ENCODE peak calls at places on chromosome 16, in five cellular contexts. Z is CD8-positive, alpha-beta memory T cell; H is CD4-positive, CD25-positive, alpha-beta regulatory T cell; L is HCT116; B is BJ. G is an unnamed sample. For H3K27me3, the result is how much of the 10 kb centered on the place peaks cover.

GRCh38 chr16:26391833-26392232 is 674.9 kb upstream of the C16orf82 start:
- DNase-seq in Z (no peak), H (no peak), L (no peak), B (no peak), G (no peak)

GRCh38 chr16:51402785-51403184 is 251.7 kb upstream of the SALL1 start:
- DNase-seq in Z (no peak), H (no peak), L (no peak), B (no peak), G (no peak)

GRCh38 chr16:80433617-80434016 is 107.2 kb upstream of the DYNLRB2 start:
- DNase-seq in Z (no peak), H (no peak), L (no peak), B (no peak), G (no peak)

GRCh38 chr16:46607529-46607928 is 13.7 kb downstream of the SHCBP1 start:
- DNase-seq in Z (no peak), H (peak), L (peak), B (no peak), G (no peak)

GRCh38 chr16:87713469-87714229 is 52.1 kb downstream of the KLHDC4 start:
- DNase-seq in Z (peak), H (peak), L (no peak), B (no peak), G (no peak)

GRCh38 chr16:78961464-78961863 is 639.1 kb downstream of the MAF start:
- DNase-seq in Z (no peak), H (no peak), L (no peak), B (no peak), G (no peak)

GRCh38 chr16:11632455-11632921 is 35.8 kb upstream of the SNN start:
- DNase-seq in Z (no peak), H (no peak), L (no peak), B (peak), G (no peak)

GRCh38 chr16:13994239-13995106 is 74.5 kb downstream of the ERCC4 start:
- DNase-seq in Z (no peak), H (no peak), L (no peak), B (no peak), G (no peak)

GRCh38 chr16:46896314-46896968 is 12.3 kb downstream of the GPT2 start:
- DNase-seq in Z (no peak), H (no peak), L (no peak), B (no peak), G (no peak)

GRCh38 chr16:60107920-60108319 is 1373.8 kb upstream of the GOT2 start:
- DNase-seq in Z (no peak), H (no peak), L (no peak), B (no peak), G (no peak)

GRCh38 chr16:35144212-35144932 is 1685.0 kb downstream of the TP53TG3F start:
- DNase-seq in Z (no peak), H (no peak), L (no peak), B (no peak), G (no peak)

GRCh38 chr16:23952128-23953041 is 116.6 kb downstream of the PRKCB start:
- DNase-seq in Z (peak), H (no peak), L (no peak), B (peak), G (no peak)

GRCh38 chr16:4298761-4299522 is 16.9 kb upstream of the GLIS2 start:
- DNase-seq in Z (no peak), H (no peak), L (peak), B (peak), G (no peak)

GRCh38 chr16:89562939-89563338 is 2.5 kb downstream of the RPL13 start:
- DNase-seq in Z (no peak), H (no peak), L (no peak), B (no peak), G (no peak)

GRCh38 chr16:80027007-80027965 is 426.7 kb upstream of the MAF start:
- DNase-seq in Z (no peak), H (peak), L (no peak), B (peak), G (no peak)

GRCh38 chr16:89883346-89884040 is 10.1 kb downstream of the TCF25 start:
- DNase-seq in Z (no peak), H (no peak), L (no peak), B (no peak), G (no peak)

GRCh38 chr16:4599037-4599436 is 15.7 kb downstream of the UBALD1 start:
- DNase-seq in Z (no peak), H (no peak), L (no peak), B (no peak), G (no peak)

GRCh38 chr16:90020838-90021382 is 1.7 kb upstream of the DBNDD1 start:
- DNase-seq in Z (no peak), H (no peak), L (no peak), B (no peak), G (no peak)

GRCh38 chr16:53608094-53608493 is 95.6 kb downstream of the RPGRIP1L start:
- DNase-seq in Z (no peak), H (no peak), L (no peak), B (no peak), G (no peak)

GRCh38 chr16:56670640-56670934 is 973 bp downstream of the MT1H start:
- DNase-seq in Z (no peak), H (no peak), L (no peak), B (no peak), G (no peak)

GRCh38 chr16:78606572-78606971 is 507.1 kb downstream of the WWOX start:
- DNase-seq in Z (no peak), H (no peak), L (no peak), B (no peak), G (no peak)

GRCh38 chr16:53968896-53969295 is 264.9 kb downstream of the FTO start:
- DNase-seq in Z (no peak), H (no peak), L (no peak), B (no peak), G (no peak)

GRCh38 chr16:68269793-68270192 is 5.5 kb downstream of the SLC7A6 start:
- DNase-seq in Z (no peak), H (no peak), L (no peak), B (no peak), G (no peak)

GRCh38 chr16:57627184-57627871 is 1.1 kb upstream of the ADGRG1 start:
- DNase-seq in Z (no peak), H (no peak), L (no peak), B (peak), G (no peak)

GRCh38 chr16:22353933-22354541 is 20.4 kb downstream of the CDR2 start:
- DNase-seq in Z (no peak), H (no peak), L (no peak), B (no peak), G (no peak)

GRCh38 chr16:64742560-64742959 is 379.3 kb downstream of the CDH11 start:
- DNase-seq in Z (no peak), H (no peak), L (no peak), B (no peak), G (no peak)

GRCh38 chr16:19753815-19754643 is 36.0 kb downstream of the IQCK start:
- DNase-seq in Z (no peak), H (no peak), L (no peak), B (no peak), G (no peak)

GRCh38 chr16:10256855-10257641 is 74.8 kb upstream of the GRIN2A start:
- DNase-seq in Z (peak), H (peak), L (no peak), B (no peak), G (peak)

GRCh38 chr16:68902376-68903345 is 59.3 kb downstream of the TANGO6 start:
- DNase-seq in Z (no peak), H (no peak), L (peak), B (no peak), G (peak)

GRCh38 chr16:82761858-82762257 is 135.1 kb downstream of the CDH13 start:
- DNase-seq in Z (no peak), H (no peak), L (no peak), B (no peak), G (no peak)

GRCh38 chr16:30068750-30069574 is 3.4 kb downstream of the ALDOA start:
- DNase-seq in Z (peak), H (peak), L (no peak), B (no peak), G (no peak)

GRCh38 chr16:81265658-81266451 is 27.4 kb downstream of the BCO1 start:
- DNase-seq in Z (no peak), H (no peak), L (no peak), B (no peak), G (no peak)

GRCh38 chr16:54931757-54932660 is 1.3 kb downstream of the IRX5 start:
- DNase-seq in Z (no peak), H (no peak), L (no peak), B (no peak), G (no peak)

GRCh38 chr16:21075252-21075651 is 75.4 kb downstream of the DNAH3 start:
- DNase-seq in Z (no peak), H (no peak), L (no peak), B (no peak), G (no peak)

GRCh38 chr16:64409762-64410161 is 712.1 kb downstream of the CDH11 start:
- DNase-seq in Z (no peak), H (no peak), L (no peak), B (no peak), G (no peak)

GRCh38 chr16:88320947-88321634 is 61.7 kb upstream of the ZNF469 start:
- DNase-seq in Z (no peak), H (no peak), L (peak), B (no peak), G (no peak)

GRCh38 chr16:56615353-56615752 is 7.0 kb downstream of the MT2A start:
- DNase-seq in Z (no peak), H (no peak), L (no peak), B (no peak), G (no peak)

GRCh38 chr16:721765-722481 is 977 bp downstream of the ANTKMT start:
- DNase-seq in Z (peak), H (no peak), L (no peak), B (no peak), G (no peak)
- H3K4me3 ChIP-seq in Z (peak), H (no peak), L (peak), B (peak), G (no peak)

DNA sequence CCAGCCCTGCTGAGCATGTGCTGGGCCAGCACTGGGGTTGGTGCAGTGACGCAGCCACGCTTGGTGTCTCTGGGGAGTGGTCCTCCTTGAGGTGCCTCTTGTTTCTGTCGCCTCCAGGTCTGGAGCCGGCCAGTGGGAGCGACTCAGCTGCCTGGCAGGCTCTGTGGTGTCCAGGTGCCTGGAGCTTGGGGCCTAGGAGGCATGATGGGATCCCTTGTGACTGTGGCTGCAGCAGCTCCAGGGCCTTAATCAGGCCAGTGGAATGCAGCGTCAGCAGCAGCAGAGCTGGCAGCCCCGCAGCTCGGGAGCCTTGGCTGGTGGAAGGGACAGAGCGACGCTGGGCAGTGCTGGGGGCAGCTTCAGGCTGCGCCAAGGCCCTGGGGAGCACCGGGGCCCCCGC is 74.7 kb upstream of the CIBAR2 start:
- DNase-seq in Z (no peak), H (no peak), L (no peak), B (no peak), G (no peak)
- H3K27me3 ChIP-seq in Z (under half), H (under half), L (under half), B (under half), G (under half)

GRCh38 chr16:50269061-50269705 is 2.8 kb downstream of the ADCY7 start:
- DNase-seq in Z (no peak), H (no peak), L (no peak), B (no peak), G (no peak)

GRCh38 chr16:50266337-50267091 is at the start of gene ADCY7:
- DNase-seq in Z (peak), H (peak), L (peak), B (no peak), G (no peak)

GRCh38 chr16:50268352-50268751 is 2.0 kb downstream of the ADCY7 start:
- DNase-seq in Z (no peak), H (no peak), L (no peak), B (no peak), G (no peak)

GRCh38 chr16:50267151-50267631 is 840 bp downstream of the ADCY7 start:
- DNase-seq in Z (no peak), H (no peak), L (no peak), B (no peak), G (no peak)

DNA sequence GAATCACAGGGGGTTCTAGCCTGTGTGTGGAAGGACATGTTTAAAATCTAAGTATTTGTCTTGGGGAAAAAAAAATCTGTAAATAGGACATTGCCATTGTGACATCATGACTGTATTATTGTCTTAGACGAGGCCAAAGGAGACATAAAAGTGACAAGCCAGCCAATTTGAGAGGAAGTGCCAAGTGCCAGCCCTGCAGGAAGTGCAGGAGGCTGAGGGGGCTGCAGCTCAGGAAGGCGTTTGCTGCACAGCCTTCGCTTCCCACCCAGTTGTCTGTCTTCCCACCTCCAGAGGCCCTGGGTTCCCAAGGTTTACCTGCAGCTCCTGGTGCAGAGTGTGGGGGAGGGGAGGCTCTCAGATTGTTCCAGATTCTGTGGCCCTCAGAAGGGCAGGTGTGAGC is 1.3 kb downstream of the ADCY7 start:
- DNase-seq in Z (peak), H (peak), L (no peak), B (no peak), G (no peak)
- H3K4me3 ChIP-seq in Z (peak), H (peak), L (no peak), B (no peak), G (no peak)

DNA sequence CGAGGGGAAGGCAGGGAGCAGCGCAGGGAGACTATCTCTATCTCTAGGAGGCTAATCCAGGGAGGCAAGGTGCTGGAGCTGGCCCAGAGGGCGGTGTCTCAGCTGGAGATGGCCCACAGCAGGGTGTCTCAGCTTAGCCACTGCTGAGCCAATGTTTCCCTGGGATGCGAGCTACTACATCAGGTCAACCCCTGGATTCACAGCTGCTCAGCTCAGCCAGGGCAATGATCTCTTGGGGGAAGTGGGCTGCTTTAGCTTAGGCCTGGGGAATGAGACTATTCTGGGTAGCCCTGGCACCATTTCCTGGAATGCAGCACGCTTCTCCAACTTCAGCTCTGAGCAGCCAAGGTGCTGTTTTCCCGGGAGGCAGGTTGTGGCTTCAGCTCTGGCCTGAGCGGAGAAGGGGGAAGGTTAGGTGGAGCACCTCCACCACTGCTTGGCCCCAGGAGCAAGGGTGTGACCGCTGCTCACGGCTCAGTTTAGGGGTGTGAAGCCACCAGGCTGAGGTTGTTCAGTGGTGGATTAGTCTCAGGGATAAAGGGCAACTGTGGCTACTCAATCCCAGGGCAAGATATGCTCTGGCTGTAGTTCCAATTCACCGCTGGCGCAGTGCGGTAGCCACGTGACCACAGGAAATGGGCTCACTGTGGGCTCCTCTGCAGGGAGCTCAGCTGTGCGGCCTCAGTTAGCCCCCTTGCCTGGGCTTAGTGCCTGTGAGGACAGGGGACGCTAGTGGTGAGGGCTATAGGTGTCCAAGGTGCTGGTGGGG is 5.2 kb upstream of the PRSS21 start:
- DNase-seq in Z (no peak), H (no peak), L (no peak), B (no peak), G (no peak)
- H3K27me3 ChIP-seq in Z (under half), H (under half), L (under half), B (under half), G (under half)

DNA sequence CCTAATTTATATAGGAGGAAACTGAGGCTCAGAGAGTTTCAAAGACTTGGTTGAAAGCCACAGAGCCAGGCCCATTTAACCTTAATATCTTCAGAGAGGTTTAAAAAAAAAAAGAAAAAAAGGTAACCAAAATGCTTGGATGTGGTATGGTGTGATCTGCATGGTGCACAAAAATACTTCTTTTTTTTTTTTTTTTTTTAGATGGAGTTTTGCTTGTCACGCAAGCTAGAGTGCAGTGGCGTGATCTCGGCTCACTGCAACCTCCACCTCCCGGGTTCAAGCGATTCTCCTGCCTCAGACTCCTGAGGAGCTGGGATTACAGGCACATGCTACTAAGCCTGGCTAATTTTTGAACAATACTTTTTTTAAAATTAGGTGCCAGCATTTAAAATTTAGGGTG is 101.8 kb downstream of the XYLT1 start:
- DNase-seq in Z (peak), H (peak), L (no peak), B (no peak), G (no peak)
- H3K4me3 ChIP-seq in Z (peak), H (peak), L (no peak), B (no peak), G (no peak)

DNA sequence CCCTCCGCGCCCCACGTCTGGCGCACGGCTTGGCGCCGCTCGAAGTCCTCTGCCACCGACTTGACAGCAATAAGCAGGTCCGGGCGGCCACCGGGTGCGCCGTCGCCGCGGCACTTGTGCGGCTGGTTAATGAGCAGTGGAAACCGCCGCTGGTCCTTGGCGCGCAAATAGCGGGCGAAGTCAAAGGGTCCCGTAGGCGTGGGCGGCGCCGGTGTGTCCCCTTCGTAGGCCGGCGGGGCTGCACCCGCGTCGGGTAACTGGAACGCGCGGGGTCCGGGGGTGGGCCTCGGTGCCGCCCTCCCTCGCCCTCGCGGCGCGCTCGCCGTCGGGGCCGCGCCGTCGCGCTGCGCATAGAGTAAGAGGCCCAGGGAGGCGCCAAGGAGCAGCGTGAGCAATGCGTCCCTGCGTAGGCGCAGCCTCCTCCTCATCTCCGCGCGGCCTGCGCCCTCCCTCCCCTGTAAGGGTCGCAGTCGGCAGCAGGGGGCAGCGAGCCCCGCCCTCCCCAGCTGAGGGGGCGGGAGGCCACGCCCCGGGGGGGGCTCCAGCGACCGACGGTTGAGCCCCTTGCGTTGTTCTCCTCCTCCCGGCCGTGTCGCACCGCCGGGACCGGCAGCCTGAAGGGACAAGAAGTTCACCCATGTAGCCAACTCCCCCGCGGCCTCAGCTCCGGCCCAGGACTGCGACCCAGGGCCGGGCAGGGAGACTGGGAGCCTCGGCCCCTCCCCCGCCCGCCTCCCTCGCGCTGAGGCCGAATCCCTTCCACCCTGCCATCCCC is 553 bp downstream of the B3GNT9 start:
- DNase-seq in Z (no peak), H (no peak), L (no peak), B (no peak), G (no peak)
- H3K27me3 ChIP-seq in Z (under half), H (under half), L (under half), B (under half), G (under half)

DNA sequence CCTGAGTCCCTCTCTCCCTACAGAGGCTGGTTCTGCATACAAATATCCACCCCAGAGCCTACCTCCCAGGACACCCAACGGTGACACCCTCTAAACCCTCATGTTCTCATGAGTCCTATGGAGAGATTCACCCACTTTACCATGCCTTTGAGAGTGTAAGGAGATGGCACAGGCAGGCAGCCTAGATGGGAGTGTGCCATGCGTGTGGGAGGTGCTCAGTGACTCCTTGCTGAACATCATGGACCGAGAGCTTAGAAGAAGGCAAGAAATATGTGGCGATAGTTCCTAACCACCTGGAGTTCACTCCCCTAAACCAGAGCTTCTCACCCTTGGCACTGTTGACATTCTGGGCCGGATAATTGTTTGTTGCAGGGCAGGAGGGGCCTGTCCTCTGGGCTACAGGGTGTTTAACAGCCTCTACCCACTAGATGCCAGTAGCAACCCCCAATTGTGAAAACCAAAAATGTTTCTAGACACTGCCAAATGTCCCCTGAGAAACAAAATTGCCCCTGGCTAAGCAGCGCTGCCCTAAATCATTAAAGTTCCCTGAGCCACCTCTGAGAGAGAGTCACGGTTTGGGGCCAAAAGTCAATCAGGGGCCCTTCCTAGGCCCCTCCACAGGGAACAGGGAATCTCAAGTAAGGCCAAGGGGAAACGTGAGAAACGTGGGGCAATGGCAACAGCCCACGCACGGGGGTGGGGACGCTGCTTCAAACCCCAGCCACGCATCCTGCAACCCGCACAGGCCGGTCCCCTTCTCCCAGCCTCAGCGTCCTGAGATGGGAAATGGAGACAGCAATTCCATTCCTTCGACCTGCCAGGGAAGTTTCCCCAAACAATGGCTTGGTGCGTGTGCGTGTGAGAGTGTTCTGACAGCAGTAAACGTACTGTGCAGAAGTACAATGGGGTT is 66.8 kb downstream of the C16orf78 start:
- DNase-seq in Z (no peak), H (no peak), L (no peak), B (no peak), G (no peak)
- H3K4me3 ChIP-seq in Z (no peak), H (no peak), L (no peak), B (no peak), G (no peak)

G was measured in iPS DF 6.9.